ENCODE peak calls at places on chromosomes 6 and 20, in nine cellular contexts. N is amygdala; Z is mammary epithelial cell; J is adipocyte; Y is NCI-H1092; Q is activated CD4-positive, alpha-beta T cell treated with anti-CD3 and anti-CD28 coated beads, Interleukin-2, amount 50 U/mL, for 48 hours; G is D341Med; X is COLO829; T is CD8-positive, alpha-beta memory T cell. R is an unnamed sample.

GRCh38 chr20:1185781-1186334 is 1.1 kb upstream of the TMEM74B start:
- DNase-seq in Z (peak; percentile 16), Y (peak; percentile 13), N (no peak), X (peak; percentile 62), T (peak; percentile 10), Q (peak; percentile 57), J (peak; percentile 56), G (peak; percentile 87), R (peak; percentile 39)

GRCh38 chr20:58719258-58719657 is 26.7 kb downstream of the NPEPL1 start:
- DNase-seq in G (peak; percentile 21), Q (no peak), J (no peak), Z (no peak), N (peak; percentile 63), T (no peak), Y (no peak), X (no peak), R (no peak)

GRCh38 chr20:48416002-48416401 is 411.8 kb downstream of the PREX1 start:
- DNase-seq in N (no peak), G (no peak), T (no peak), Z (peak; percentile 2), J (no peak), Q (no peak), X (no peak), Y (no peak), R (no peak)

GRCh38 chr6:25472314-25472713 is 179.7 kb upstream of the SCGN start:
- DNase-seq in Y (no peak), T (no peak), G (peak; percentile 74), X (no peak), Q (no peak), Z (no peak), N (no peak), J (no peak), R (no peak)

GRCh38 chr6:46816626-46817025 is 23.4 kb downstream of the MEP1A start:
- DNase-seq in T (no peak), X (no peak), G (no peak), J (no peak), N (no peak), Q (no peak), Z (peak; percentile 93), Y (no peak), R (no peak)

GRCh38 chr6:13012977-13013680 is 296.6 kb downstream of the PHACTR1 start:
- DNase-seq in G (peak; percentile 29), N (peak; percentile 51), Z (no peak), Q (no peak), X (no peak), J (no peak), T (no peak), Y (peak; percentile 13), R (no peak)

GRCh38 chr20:21555470-21556120 is 41.7 kb upstream of the NKX2-2 start:
- DNase-seq in Z (no peak), T (no peak), Q (no peak), X (no peak), N (no peak), J (no peak), Y (no peak), G (no peak), R (no peak)

GRCh38 chr20:39397646-39398045 is 435.5 kb downstream of the DHX35 start:
- DNase-seq in N (no peak), G (no peak), Y (no peak), T (no peak), X (no peak), Q (no peak), J (no peak), Z (no peak), R (no peak)

GRCh38 chr20:36775196-36775595 is 1.6 kb upstream of the DSN1 start:
- DNase-seq in J (no peak), N (no peak), Z (no peak), T (no peak), Y (no peak), G (no peak), Q (no peak), X (no peak), R (no peak)

GRCh38 chr6:160198577-160199211 is 59.9 kb downstream of the SLC22A2 start:
- DNase-seq in T (no peak), Z (no peak), X (peak; percentile 15), Q (no peak), N (no peak), Y (no peak), G (no peak), J (no peak), R (no peak)

GRCh38 chr6:32194825-32195651 is 2.6 kb upstream of the GPSM3 start:
- DNase-seq in Q (no peak), N (peak; percentile 50), J (peak; percentile 81), Z (peak; percentile 42), Y (no peak), X (peak; percentile 64), G (no peak), T (no peak), R (peak; percentile 23)

GRCh38 chr6:81166770-81167169 is 585.7 kb downstream of the TENT5A start:
- DNase-seq in Q (no peak), G (no peak), Z (no peak), Y (no peak), X (no peak), N (no peak), T (no peak), J (peak; percentile 76), R (peak; percentile 8)

GRCh38 chr20:51091564-51092195 is 68.8 kb upstream of the KCNG1 start:
- DNase-seq in G (no peak), Q (no peak), N (no peak), J (no peak), X (no peak), T (no peak), Y (no peak), Z (no peak), R (no peak)

GRCh38 chr20:32742322-32743236 is 688 bp downstream of the COMMD7 start:
- DNase-seq in G (no peak), Y (no peak), J (no peak), N (peak; percentile 9), Q (peak; percentile 27), Z (no peak), X (no peak), T (no peak), R (no peak)

GRCh38 chr6:131792091-131792496 is 15.7 kb upstream of the ENPP1 start:
- DNase-seq in Y (no peak), X (no peak), N (no peak), T (no peak), J (no peak), G (no peak), Z (peak; percentile 70), Q (peak; percentile 16), R (no peak)

GRCh38 chr20:63536241-63536977 is 767 bp downstream of the PTK6 start:
- DNase-seq in J (no peak), G (no peak), N (no peak), Q (no peak), X (peak; percentile 72), Z (no peak), Y (peak; percentile 28), T (no peak), R (peak; percentile 59)

GRCh38 chr6:52410979-52411378 is 9.2 kb upstream of the EFHC1 start:
- DNase-seq in N (no peak), Q (no peak), X (no peak), T (no peak), J (peak; percentile 52), G (no peak), Z (no peak), Y (no peak), R (no peak)

GRCh38 chr20:50569864-50570836 is 60.0 kb downstream of the PTPN1 start:
- DNase-seq in N (no peak), Z (no peak), X (no peak), J (peak; percentile 31), G (no peak), T (no peak), Q (peak; percentile 49), Y (no peak), R (no peak)

GRCh38 chr6:17107768-17108325 is 6.0 kb downstream of the STMND1 start:
- DNase-seq in J (peak; percentile 68), G (no peak), Z (no peak), Q (no peak), T (no peak), N (no peak), X (no peak), Y (no peak), R (no peak)

GRCh38 chr6:19463925-19464324 is 373.2 kb upstream of the ID4 start:
- DNase-seq in X (no peak), Z (no peak), Q (no peak), T (no peak), N (no peak), J (no peak), G (no peak), Y (no peak), R (no peak)

GRCh38 chr20:49470922-49471321 is 11.5 kb downstream of the KCNB1 start:
- DNase-seq in Z (no peak), X (no peak), Y (no peak), T (no peak), J (no peak), G (no peak), Q (no peak), N (no peak), R (no peak)

GRCh38 chr6:158170656-158171081 is 2.5 kb downstream of the GTF2H5 start:
- DNase-seq in Q (no peak), N (no peak), G (no peak), J (peak; percentile 83), Y (no peak), T (no peak), Z (peak; percentile 85), X (peak; percentile 69), R (no peak)

GRCh38 chr6:90082847-90083246 is 188.6 kb downstream of the GJA10 start:
- DNase-seq in G (no peak), Q (no peak), T (no peak), J (no peak), Z (no peak), X (no peak), Y (no peak), N (no peak), R (no peak)

GRCh38 chr6:144158133-144158532 is 7.8 kb downstream of the STX11 start:
- DNase-seq in T (no peak), J (peak; percentile 82), Q (no peak), Z (peak; percentile 46), Y (no peak), G (no peak), N (no peak), X (peak; percentile 23), R (peak; percentile 2)

GRCh38 chr6:151483968-151484367 is 9.8 kb upstream of the CCDC170 start:
- DNase-seq in Q (no peak), X (no peak), Y (no peak), N (no peak), J (no peak), G (no peak), Z (no peak), T (no peak), R (no peak)

GRCh38 chr6:26336355-26337198 is 28.4 kb upstream of the BTN3A2 start:
- DNase-seq in Y (no peak), T (no peak), X (peak; percentile 82), G (no peak), N (no peak), Q (no peak), J (peak; percentile 77), Z (peak; percentile 69), R (no peak)

GRCh38 chr6:6152060-6152459 is 145.3 kb upstream of the NRN1 start:
- DNase-seq in N (no peak), X (no peak), Q (no peak), Z (no peak), Y (no peak), T (no peak), J (no peak), G (no peak), R (no peak)

GRCh38 chr6:82144007-82144851 is 103.3 kb downstream of the IBTK start:
- DNase-seq in Y (no peak), Z (peak; percentile 96), G (no peak), X (peak; percentile 83), J (peak; percentile 95), N (peak; percentile 1), Q (no peak), T (no peak), R (no peak)

GRCh38 chr6:74357329-74357728 is 661.3 kb downstream of the CD109 start:
- DNase-seq in J (peak; percentile 55), X (no peak), Z (no peak), G (no peak), Q (no peak), T (no peak), Y (no peak), N (no peak), R (no peak)

GRCh38 chr20:40293740-40294139 is 395.3 kb downstream of the MAFB start:
- DNase-seq in Z (no peak), G (no peak), N (no peak), Y (peak; percentile 7), J (no peak), Q (no peak), X (peak; percentile 9), T (no peak), R (peak; percentile 53)

GRCh38 chr20:32870489-32870888 is 11.8 kb downstream of the EFCAB8 start:
- DNase-seq in Y (no peak), G (no peak), X (no peak), Z (no peak), N (no peak), Q (no peak), J (no peak), T (no peak), R (no peak)